ENCODE peak calls at places on chromosomes 13 and 19, in five cellular contexts. One of them, this sample, is unnamed.

GRCh38 chr13:76991796-76992547 is at the start of gene CLN5:
- DNase-seq in adrenal gland: peak; percentile 94
- DNase-seq in heart right ventricle: peak; percentile 92
- DNase-seq in fibroblast of lung: peak; percentile 92
- DNase-seq in lower lobe of right lung: peak; percentile 97
- DNase-seq in this sample: peak; percentile 94

GRCh38 chr13:79724348-79725103 is 243.6 kb downstream of the NDFIP2 start:
- DNase-seq in adrenal gland: no peak
- DNase-seq in fibroblast of lung: peak; percentile 62
- DNase-seq in lower lobe of right lung: no peak
- DNase-seq in heart right ventricle: no peak
- DNase-seq in this sample: no peak

GRCh38 chr13:110276553-110276950 is 30.4 kb downstream of the COL4A1 start:
- DNase-seq in fibroblast of lung: no peak
- DNase-seq in heart right ventricle: no peak
- DNase-seq in lower lobe of right lung: no peak
- DNase-seq in adrenal gland: no peak
- DNase-seq in this sample: no peak

GRCh38 chr13:30577381-30577780 is 40.3 kb upstream of the USPL1 start:
- DNase-seq in heart right ventricle: no peak
- DNase-seq in fibroblast of lung: peak; percentile 98
- DNase-seq in adrenal gland: peak; percentile 50
- DNase-seq in lower lobe of right lung: no peak
- DNase-seq in this sample: no peak

GRCh38 chr13:31242935-31243334 is 43.2 kb downstream of the B3GLCT start:
- DNase-seq in heart right ventricle: no peak
- DNase-seq in fibroblast of lung: no peak
- DNase-seq in adrenal gland: no peak
- DNase-seq in lower lobe of right lung: no peak
- DNase-seq in this sample: no peak

GRCh38 chr19:37896142-37896541 is 10.3 kb downstream of the WDR87 start:
- DNase-seq in fibroblast of lung: no peak
- DNase-seq in heart right ventricle: no peak
- DNase-seq in adrenal gland: no peak
- DNase-seq in lower lobe of right lung: no peak
- DNase-seq in this sample: no peak

GRCh38 chr13:22126433-22127021 is 455.7 kb downstream of the FGF9 start:
- DNase-seq in adrenal gland: no peak
- DNase-seq in fibroblast of lung: no peak
- DNase-seq in lower lobe of right lung: no peak
- DNase-seq in heart right ventricle: no peak
- DNase-seq in this sample: no peak

GRCh38 chr13:27339299-27339698 is 68.7 kb downstream of the RASL11A start:
- DNase-seq in heart right ventricle: no peak
- DNase-seq in adrenal gland: no peak
- DNase-seq in fibroblast of lung: peak; percentile 20
- DNase-seq in lower lobe of right lung: no peak
- DNase-seq in this sample: peak; percentile 68

GRCh38 chr19:6286676-6287075 is 6.9 kb upstream of the MLLT1 start:
- DNase-seq in adrenal gland: no peak
- DNase-seq in heart right ventricle: no peak
- DNase-seq in fibroblast of lung: no peak
- DNase-seq in lower lobe of right lung: peak; percentile 2
- DNase-seq in this sample: no peak

GRCh38 chr19:4914736-4915501 is 5.6 kb downstream of the UHRF1 start:
- DNase-seq in lower lobe of right lung: peak; percentile 62
- DNase-seq in heart right ventricle: no peak
- DNase-seq in adrenal gland: no peak
- DNase-seq in fibroblast of lung: peak; percentile 87
- DNase-seq in this sample: peak; percentile 72

GRCh38 chr19:6536138-6536671 is 5.4 kb downstream of the TNFSF9 start:
- DNase-seq in lower lobe of right lung: peak; percentile 61
- DNase-seq in fibroblast of lung: peak; percentile 36
- DNase-seq in adrenal gland: no peak
- DNase-seq in heart right ventricle: no peak
- DNase-seq in this sample: peak; percentile 68

DNA sequence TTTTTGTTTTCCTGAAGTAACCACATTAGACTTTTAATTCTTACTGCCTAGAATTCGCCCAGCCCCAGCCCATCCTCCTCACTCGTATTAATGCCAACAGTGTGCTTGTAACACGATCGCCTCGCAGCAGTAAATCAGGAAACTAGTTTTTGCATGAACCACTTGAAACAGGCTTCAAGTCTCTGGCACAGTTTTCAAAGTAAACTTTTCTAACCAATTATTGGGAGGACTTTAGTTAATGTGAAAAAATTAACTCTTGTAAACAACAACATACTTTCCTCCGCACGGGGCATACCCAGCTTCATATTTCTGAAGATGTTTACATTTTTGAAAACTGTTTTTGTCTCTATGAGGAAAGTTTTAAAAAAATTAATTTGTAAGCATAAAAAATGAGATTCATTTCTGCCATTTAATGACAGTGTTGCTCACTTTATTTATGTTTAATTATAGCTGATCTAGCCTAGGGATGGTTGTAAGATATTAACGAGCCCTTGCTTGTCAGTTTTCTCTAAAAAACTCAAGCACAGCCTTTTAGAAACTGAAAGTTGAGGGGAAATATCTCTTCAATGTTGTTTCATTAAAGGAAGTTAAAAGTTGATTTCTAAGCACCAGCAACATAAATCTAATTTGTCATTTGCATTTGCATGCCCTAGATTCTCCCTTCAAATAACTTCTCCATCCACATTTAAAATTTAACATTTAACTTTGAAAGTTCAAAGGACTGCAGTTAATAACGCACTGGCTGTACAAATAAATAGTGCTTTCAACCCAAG is 39.4 kb downstream of the TNFRSF19 start:
- DNase-seq in heart right ventricle: peak; percentile 40
- DNase-seq in lower lobe of right lung: no peak
- DNase-seq in fibroblast of lung: peak; percentile 77
- DNase-seq in adrenal gland: no peak
- DNase-seq in this sample: peak; percentile 54
- H3K4me3 ChIP-seq in heart right ventricle: peak overlapping the region; percentile 6
- H3K4me3 ChIP-seq in lower lobe of right lung: peak overlapping the region; percentile 24
- H3K4me3 ChIP-seq in fibroblast of lung: peak overlapping the region; percentile 1
- H3K4me3 ChIP-seq in adrenal gland: peak overlapping the region; percentile 18
- H3K4me3 ChIP-seq in this sample: no peak overlapping the region

DNA sequence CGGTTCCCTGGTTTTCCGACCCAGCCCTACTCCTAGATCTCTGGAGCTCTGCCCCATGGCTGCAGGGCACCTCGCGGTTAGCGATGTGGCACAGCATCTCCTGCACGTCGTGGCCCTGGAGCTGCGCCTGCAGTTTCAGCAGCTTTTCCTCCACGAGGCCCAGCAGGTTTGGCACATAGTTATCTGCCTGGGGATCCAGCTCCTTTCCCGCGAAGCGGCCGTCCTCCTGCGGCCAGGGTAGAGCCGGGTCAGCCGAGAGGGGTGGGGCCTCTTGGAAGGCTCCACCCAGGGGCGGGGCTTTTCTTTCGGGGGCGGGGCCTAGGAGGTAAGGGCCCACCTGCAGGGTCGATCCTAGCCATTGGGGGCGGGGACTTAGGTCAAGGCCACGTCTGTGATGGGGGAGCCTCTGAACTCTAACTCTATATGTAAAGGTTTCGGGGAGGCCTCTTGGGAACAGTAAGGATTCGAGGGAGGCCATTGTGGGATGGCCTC is 2.5 kb upstream of the RGL3 start:
- DNase-seq in lower lobe of right lung: peak; percentile 71
- DNase-seq in adrenal gland: peak; percentile 72
- DNase-seq in heart right ventricle: peak; percentile 38
- DNase-seq in fibroblast of lung: no peak
- DNase-seq in this sample: no peak
- H3K4me3 ChIP-seq in lower lobe of right lung: peak overlapping the region; percentile 48
- H3K4me3 ChIP-seq in adrenal gland: peak overlapping the region; percentile 54
- H3K4me3 ChIP-seq in heart right ventricle: peak overlapping the region; percentile 48
- H3K4me3 ChIP-seq in fibroblast of lung: no peak overlapping the region
- H3K4me3 ChIP-seq in this sample: peak overlapping the region; percentile 4

GRCh38 chr19:55472463-55472862 is 4.0 kb upstream of the ZNF628 start:
- DNase-seq in heart right ventricle: no peak
- DNase-seq in lower lobe of right lung: no peak
- DNase-seq in fibroblast of lung: peak; percentile 90
- DNase-seq in adrenal gland: no peak
- DNase-seq in this sample: no peak

GRCh38 chr19:55473613-55474012 is 2.8 kb upstream of the ZNF628 start:
- DNase-seq in lower lobe of right lung: no peak
- DNase-seq in fibroblast of lung: peak; percentile 42
- DNase-seq in heart right ventricle: no peak
- DNase-seq in adrenal gland: no peak
- DNase-seq in this sample: no peak

GRCh38 chr19:55476100-55476775 is at the start of gene ZNF628:
- DNase-seq in fibroblast of lung: peak; percentile 98
- DNase-seq in adrenal gland: peak; percentile 98
- DNase-seq in heart right ventricle: peak; percentile 99
- DNase-seq in lower lobe of right lung: peak; percentile 99
- DNase-seq in this sample: peak; percentile 99

GRCh38 chr19:55473201-55473600 is 3.2 kb upstream of the ZNF628 start:
- DNase-seq in lower lobe of right lung: no peak
- DNase-seq in adrenal gland: peak; percentile 23
- DNase-seq in heart right ventricle: no peak
- DNase-seq in fibroblast of lung: no peak
- DNase-seq in this sample: no peak

DNA sequence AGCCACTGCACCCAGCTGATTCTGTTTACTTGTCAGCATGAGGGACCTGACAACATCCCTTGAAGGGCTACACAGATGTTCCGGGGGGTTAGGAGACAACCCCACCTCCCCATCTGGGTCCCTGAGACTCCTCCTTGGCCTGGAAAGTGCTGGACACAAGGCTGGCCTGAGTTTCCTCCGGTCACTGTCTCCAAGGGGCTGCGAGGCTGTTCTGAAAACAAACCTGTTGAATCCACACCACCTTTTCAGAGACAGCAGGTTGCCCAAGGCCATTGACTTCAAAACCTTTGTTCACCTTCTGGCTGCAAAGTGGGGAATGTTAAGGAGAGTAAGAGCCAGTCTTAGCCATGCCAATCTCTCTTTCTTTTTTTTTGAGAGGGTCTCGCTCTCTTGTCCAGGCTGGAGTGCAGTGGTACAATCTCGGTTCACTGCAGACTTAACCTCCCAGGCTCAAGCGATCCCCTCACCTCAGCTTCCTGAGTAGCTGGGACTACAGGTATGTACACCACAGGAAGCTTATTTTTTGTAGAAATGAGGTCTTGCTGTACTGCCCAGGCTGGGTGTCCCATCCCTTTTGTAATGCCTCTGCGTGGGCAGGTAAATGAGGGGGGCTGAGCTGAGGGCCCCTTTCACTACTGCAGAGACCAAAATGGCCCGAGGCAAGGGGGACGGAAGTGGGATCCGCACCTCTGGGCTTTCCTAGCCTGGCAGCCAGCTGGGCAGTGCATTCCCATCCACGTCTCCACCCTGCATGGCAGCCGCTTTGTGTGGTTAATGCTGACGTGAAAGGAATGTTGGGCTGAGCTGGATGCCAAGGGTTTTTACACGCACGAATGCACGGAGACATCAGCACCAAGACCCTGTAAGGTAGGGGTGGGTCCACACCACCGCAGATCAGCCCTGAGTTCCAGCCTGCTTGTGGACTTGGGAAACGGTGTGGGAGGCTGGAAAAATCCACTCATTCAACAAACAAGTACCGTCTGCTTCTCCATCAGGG is 1.9 kb upstream of the ZNF628 start:
- DNase-seq in fibroblast of lung: peak; percentile 92
- DNase-seq in adrenal gland: peak; percentile 20
- DNase-seq in heart right ventricle: no peak
- DNase-seq in lower lobe of right lung: no peak
- DNase-seq in this sample: no peak
- H3K4me3 ChIP-seq in fibroblast of lung: no peak overlapping the region
- H3K4me3 ChIP-seq in adrenal gland: no peak overlapping the region
- H3K4me3 ChIP-seq in heart right ventricle: no peak overlapping the region
- H3K4me3 ChIP-seq in lower lobe of right lung: no peak overlapping the region
- H3K4me3 ChIP-seq in this sample: no peak overlapping the region

GRCh38 chr19:1401889-1402217 is 511 bp upstream of the GAMT start:
- DNase-seq in adrenal gland: no peak
- DNase-seq in lower lobe of right lung: no peak
- DNase-seq in fibroblast of lung: no peak
- DNase-seq in heart right ventricle: no peak
- DNase-seq in this sample: no peak
- H3K4me3 ChIP-seq in adrenal gland: peak overlapping the region; percentile 79
- H3K4me3 ChIP-seq in lower lobe of right lung: peak overlapping the region; percentile 71
- H3K4me3 ChIP-seq in fibroblast of lung: peak overlapping the region; percentile 77
- H3K4me3 ChIP-seq in heart right ventricle: peak overlapping the region; percentile 70
- H3K4me3 ChIP-seq in this sample: peak overlapping the region; percentile 80

DNA sequence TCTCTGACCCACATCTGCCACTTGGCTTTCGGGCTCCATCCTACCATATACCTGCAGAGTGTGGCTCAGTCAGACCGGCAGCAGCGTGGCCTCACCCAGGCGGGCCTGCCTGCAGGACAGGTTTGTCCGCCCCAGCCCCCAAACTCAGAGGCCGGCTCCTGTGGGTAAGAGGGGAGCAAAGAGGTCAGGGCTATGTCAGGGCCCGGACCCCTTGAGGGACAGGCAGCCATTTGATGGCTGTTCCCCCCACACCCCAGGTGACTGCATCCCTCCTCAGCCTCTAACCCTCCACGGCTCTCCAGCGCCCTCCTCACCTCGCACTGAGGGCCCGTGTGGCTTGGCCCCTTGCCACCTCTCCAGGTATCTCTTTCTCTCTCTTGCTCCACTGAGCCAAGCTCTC is 12.3 kb upstream of the ZBTB32 start:
- DNase-seq in adrenal gland: no peak
- DNase-seq in fibroblast of lung: no peak
- DNase-seq in lower lobe of right lung: no peak
- DNase-seq in heart right ventricle: no peak
- DNase-seq in this sample: no peak
- H3K4me3 ChIP-seq in adrenal gland: no peak overlapping the region
- H3K4me3 ChIP-seq in fibroblast of lung: no peak overlapping the region
- H3K4me3 ChIP-seq in lower lobe of right lung: no peak overlapping the region
- H3K4me3 ChIP-seq in heart right ventricle: no peak overlapping the region
- H3K4me3 ChIP-seq in this sample: no peak overlapping the region

DNA sequence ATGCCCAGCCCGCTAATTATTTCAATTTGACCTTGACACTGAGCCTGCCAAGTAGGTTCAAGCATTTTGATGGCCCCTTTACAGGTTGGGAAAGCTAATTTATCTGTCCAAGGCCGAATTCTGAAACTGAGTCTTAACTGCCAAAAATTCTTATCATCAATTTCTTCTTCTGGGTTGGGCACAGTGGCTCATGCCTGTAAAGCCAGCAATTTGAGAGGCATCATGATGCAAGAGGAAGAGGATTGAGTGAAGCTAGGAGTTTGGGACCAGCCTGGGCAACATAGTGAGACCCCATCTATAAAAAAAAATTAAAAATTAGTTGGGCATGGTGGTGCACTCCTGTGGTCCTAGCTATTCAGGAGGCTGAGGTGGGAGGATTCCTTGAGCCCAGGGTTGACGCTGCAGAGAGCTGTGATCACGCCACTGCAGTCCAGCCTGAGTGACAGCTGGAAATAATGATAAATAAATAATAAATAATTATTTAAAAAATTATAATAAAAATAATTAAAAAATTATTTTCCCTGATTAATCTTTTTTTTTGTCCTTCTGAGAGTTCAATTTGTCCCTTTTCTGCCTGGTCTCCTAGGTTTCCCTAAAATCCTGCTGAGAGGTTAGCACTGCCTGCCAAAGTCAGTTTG is 1.3 kb upstream of the LDLR start:
- DNase-seq in adrenal gland: no peak
- DNase-seq in fibroblast of lung: no peak
- DNase-seq in heart right ventricle: no peak
- DNase-seq in lower lobe of right lung: no peak
- DNase-seq in this sample: no peak
- H3K4me3 ChIP-seq in adrenal gland: no peak overlapping the region
- H3K4me3 ChIP-seq in fibroblast of lung: peak overlapping the region; percentile 82
- H3K4me3 ChIP-seq in heart right ventricle: no peak overlapping the region
- H3K4me3 ChIP-seq in lower lobe of right lung: peak overlapping the region; percentile 69
- H3K4me3 ChIP-seq in this sample: no peak overlapping the region